ENCODE peak calls at places on chromosomes 13 and 19, in eight cellular contexts. K, B, O, L, I, J, R and F are unnamed samples.

GRCh38 chr19:5799247-5800241 is 5.3 kb upstream of the NRTN start:
- DNase-seq in O (peak), I (peak), K (no peak), J (no peak), R (no peak), B (no peak), L (no peak), F (no peak)

GRCh38 chr13:77026255-77026782 is 640 bp downstream of the FBXL3 start:
- DNase-seq in L (peak), B (peak), R (peak), I (peak), K (peak), J (peak), O (peak), F (peak)

GRCh38 chr13:21668665-21669599 is 1.9 kb upstream of the FGF9 start:
- DNase-seq in J (peak), O (no peak), K (no peak), R (peak), I (peak), L (no peak), B (no peak), F (peak)

GRCh38 chr13:44107357-44108121 is 227.8 kb downstream of the LACC1 start:
- DNase-seq in L (no peak), I (no peak), B (no peak), J (no peak), R (no peak), O (no peak), K (no peak), F (no peak)

GRCh38 chr13:34176636-34177035 is 358.7 kb downstream of the RFC3 start:
- DNase-seq in B (no peak), O (no peak), I (no peak), L (no peak), J (no peak), R (no peak), K (no peak), F (no peak)

GRCh38 chr13:56932104-56932503 is 208.6 kb upstream of the PRR20A start:
- DNase-seq in K (no peak), J (no peak), B (no peak), R (no peak), I (no peak), L (no peak), O (no peak), F (no peak)

GRCh38 chr13:105918842-105919741 is 616.4 kb downstream of the EFNB2 start:
- DNase-seq in O (peak), B (no peak), J (peak), K (no peak), L (no peak), I (no peak), R (no peak), F (peak)

GRCh38 chr19:47414469-47414868 is 4.9 kb downstream of the MEIS3 start:
- DNase-seq in K (no peak), L (no peak), B (no peak), R (no peak), O (peak), I (no peak), J (no peak), F (no peak)

GRCh38 chr19:2690856-2691255 is 11.6 kb downstream of the GNG7 start:
- DNase-seq in J (no peak), B (no peak), I (no peak), R (no peak), O (no peak), L (no peak), K (no peak), F (no peak)

GRCh38 chr13:72431981-72432617 is 295.3 kb downstream of the MZT1 start:
- DNase-seq in K (no peak), L (no peak), R (no peak), O (no peak), J (no peak), I (no peak), B (no peak), F (no peak)

GRCh38 chr13:26719356-26719945 is 41.1 kb downstream of the GPR12 start:
- DNase-seq in I (no peak), O (no peak), R (no peak), L (no peak), K (no peak), B (no peak), J (peak), F (peak)

GRCh38 chr13:43397110-43397509 is 373.7 kb downstream of the DNAJC15 start:
- DNase-seq in R (no peak), L (no peak), K (no peak), B (no peak), I (no peak), O (no peak), J (peak), F (peak)

GRCh38 chr19:38386300-38386967 is 1.4 kb downstream of the GGN start:
- DNase-seq in K (no peak), B (no peak), J (no peak), L (no peak), I (no peak), O (no peak), R (no peak), F (no peak)

GRCh38 chr19:49140951-49141350 is 14.2 kb downstream of the HRC start:
- DNase-seq in K (no peak), B (no peak), L (no peak), I (no peak), O (no peak), R (no peak), J (no peak), F (no peak)

GRCh38 chr19:55066107-55066709 is 3.3 kb upstream of the RDH13 start:
- DNase-seq in K (no peak), J (no peak), R (no peak), I (no peak), L (no peak), O (no peak), B (no peak), F (no peak)

GRCh38 chr13:99665716-99666115 is 164.4 kb downstream of the TM9SF2 start:
- DNase-seq in R (no peak), J (no peak), L (no peak), I (no peak), K (no peak), B (no peak), O (no peak), F (no peak)

GRCh38 chr13:43473437-43473836 is 313.3 kb downstream of the ENOX1 start:
- DNase-seq in I (no peak), B (no peak), L (no peak), J (no peak), K (no peak), R (no peak), O (peak), F (peak)

DNA sequence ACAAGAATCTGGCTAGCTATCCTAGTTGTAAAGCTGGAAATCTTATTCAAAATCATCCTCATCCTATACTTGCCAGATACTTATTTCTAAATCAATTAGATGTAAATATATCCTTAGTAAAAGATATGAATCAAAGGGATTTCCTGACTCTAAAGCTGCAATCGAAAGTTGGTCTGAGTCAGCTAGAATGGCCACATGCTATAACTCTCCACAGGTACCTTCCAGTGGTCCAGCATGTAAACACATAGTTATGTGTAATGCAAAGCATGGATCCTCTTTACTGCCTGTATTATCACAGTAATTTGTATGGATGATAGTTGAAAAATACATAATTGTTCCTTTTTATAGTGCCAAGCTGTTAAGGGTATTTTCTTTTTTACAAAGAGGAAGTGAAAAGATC is 27.4 kb downstream of the SLITRK6 start:
- DNase-seq in R (no peak), K (no peak), O (no peak), I (no peak), J (peak), B (no peak), L (no peak), F (no peak)
- H3K4me3 ChIP-seq in R (no peak), K (no peak), O (no peak), I (no peak), J (no peak), B (no peak), L (no peak), F (no peak)

DNA sequence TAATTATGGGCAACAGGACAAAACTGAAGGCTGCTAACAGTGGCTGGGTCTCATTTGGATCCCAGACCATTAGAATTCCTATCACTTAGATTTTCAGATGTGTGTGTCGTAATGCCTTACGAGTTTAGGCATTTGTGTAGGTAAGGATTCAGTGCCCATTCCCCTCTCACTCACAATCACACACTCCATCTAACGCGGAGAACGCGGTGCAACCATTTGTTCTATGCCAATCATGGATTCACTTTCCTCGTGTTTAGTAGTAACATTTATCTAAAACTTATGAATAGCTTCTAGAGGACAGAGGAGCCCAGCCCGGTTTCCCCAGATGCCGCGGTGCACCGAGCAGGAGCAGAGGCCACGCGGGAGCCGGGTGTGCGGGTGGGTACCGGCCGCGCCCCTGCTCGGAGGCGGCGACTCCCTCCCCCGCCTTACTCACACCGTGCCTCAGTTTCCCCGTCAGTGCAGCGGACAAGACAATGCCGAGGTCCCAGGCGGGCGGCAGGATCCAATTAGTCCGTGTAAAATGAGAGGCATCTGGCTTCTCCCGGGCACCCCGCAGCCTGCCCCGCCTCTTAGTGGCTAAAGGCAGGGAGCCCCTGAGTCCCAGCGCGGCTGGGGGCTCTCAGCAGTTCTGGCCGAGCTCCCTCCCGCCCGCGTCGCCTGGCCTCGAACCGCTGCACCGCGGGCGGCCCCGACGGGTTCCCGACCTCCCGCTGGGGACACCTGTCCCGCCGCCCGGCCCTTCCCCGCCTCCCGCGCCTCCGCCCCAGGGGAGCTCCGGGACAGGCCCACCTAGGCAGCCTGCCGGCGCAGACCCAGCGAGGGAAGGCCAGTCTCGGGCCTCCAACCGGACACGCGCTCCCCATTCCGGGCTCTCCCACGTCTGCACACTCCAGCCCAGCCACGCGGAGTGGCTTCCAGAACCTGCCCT is 5.9 kb upstream of the C1QTNF9B start:
- DNase-seq in K (no peak), O (peak), R (no peak), L (no peak), I (no peak), B (no peak), J (no peak), F (no peak)
- H3K4me3 ChIP-seq in K (no peak), O (no peak), R (peak), L (peak), I (no peak), B (no peak), J (no peak), F (peak)

GRCh38 chr13:50713849-50714248 is 129.6 kb downstream of the DLEU7 start:
- DNase-seq in I (peak), J (peak), O (no peak), L (no peak), R (no peak), K (no peak), B (peak), F (peak)
- H3K4me3 ChIP-seq in I (no peak), J (no peak), O (no peak), L (no peak), R (no peak), K (no peak), B (no peak), F (no peak)

DNA sequence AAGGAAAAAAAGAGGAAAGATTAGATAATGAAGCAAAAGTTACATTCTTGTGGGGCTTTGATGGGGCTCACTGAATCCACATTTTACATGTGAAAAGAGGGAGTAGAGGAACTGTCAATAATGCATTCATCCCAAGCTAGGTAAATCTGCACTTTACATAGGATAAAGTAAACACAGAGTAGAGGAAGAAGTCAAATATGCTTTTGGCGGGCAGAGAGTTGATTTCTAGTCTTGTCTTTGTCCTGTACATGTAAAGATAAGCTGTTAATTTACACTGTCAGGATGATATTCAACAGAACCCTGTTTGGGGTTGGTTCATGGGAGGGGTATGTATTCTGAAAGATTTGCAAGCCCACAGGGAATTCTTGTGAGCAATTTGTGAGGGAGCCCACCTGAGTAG is 18.0 kb upstream of the TNFRSF19 start:
- DNase-seq in I (no peak), L (no peak), R (no peak), O (no peak), K (no peak), J (no peak), B (no peak), F (no peak)
- H3K4me3 ChIP-seq in I (no peak), L (no peak), R (no peak), O (no peak), K (no peak), J (no peak), B (no peak), F (no peak)